ENCODE peak calls at places on chromosomes 13 and 19, in six cellular contexts. S is hepatocyte, Y is GM12864, Z is IMR-90, N is aorta, R is fibroblast of pulmonary artery. T is an unnamed sample.

GRCh38 chr19:58154679-58155648 is 4.4 kb upstream of the ZNF329 start:
- DNase-seq in S (peak), Y (peak), Z (peak), N (peak), R (peak), T (peak)

GRCh38 chr19:46848389-46848788 is 2.3 kb downstream of the AP2S1 start:
- DNase-seq in S (no peak), Y (no peak), Z (no peak), N (no peak), R (no peak), T (no peak)

GRCh38 chr19:37519890-37520289 is 13.2 kb downstream of the ZNF793 start:
- DNase-seq in S (peak), Y (no peak), Z (peak), N (no peak), R (peak), T (no peak)

GRCh38 chr13:100019780-100020356 is 38.3 kb downstream of the ZIC2 start:
- DNase-seq in S (no peak), Y (no peak), Z (no peak), N (no peak), R (no peak), T (no peak)

GRCh38 chr13:45092668-45093067 is 27.6 kb upstream of the GTF2F2 start:
- DNase-seq in S (no peak), Y (no peak), Z (no peak), N (no peak), R (no peak), T (no peak)

GRCh38 chr19:10580979-10581631 is 6.0 kb downstream of the AP1M2 start:
- DNase-seq in S (peak), Y (peak), Z (peak), N (peak), R (peak), T (peak)

GRCh38 chr19:39834287-39834841 is 402 bp upstream of the DYRK1B start:
- DNase-seq in S (no peak), Y (no peak), Z (no peak), N (no peak), R (no peak), T (no peak)

GRCh38 chr19:44807652-44808462 is 1.0 kb upstream of the BCAM start:
- DNase-seq in S (peak), Y (no peak), Z (peak), N (no peak), R (peak), T (no peak)

GRCh38 chr19:41917676-41918075 is 10.6 kb downstream of the ERFL start:
- DNase-seq in S (no peak), Y (no peak), Z (no peak), N (no peak), R (no peak), T (no peak)

GRCh38 chr13:30373727-30374126 is 48.6 kb upstream of the UBE2L5 start:
- DNase-seq in S (no peak), Y (peak), Z (no peak), N (no peak), R (no peak), T (peak)

GRCh38 chr13:28763887-28764286 is 45.1 kb upstream of the SLC46A3 start:
- DNase-seq in S (no peak), Y (no peak), Z (no peak), N (no peak), R (no peak), T (no peak)

GRCh38 chr13:59176775-59177174 is 987.0 kb downstream of the DIAPH3 start:
- DNase-seq in S (no peak), Y (no peak), Z (no peak), N (no peak), R (peak), T (no peak)

GRCh38 chr19:6108721-6109633 is 1.3 kb downstream of the RFX2 start:
- DNase-seq in S (peak), Y (no peak), Z (peak), N (peak), R (peak), T (no peak)

GRCh38 chr19:29188704-29189375 is 24.1 kb downstream of the UQCRFS1 start:
- DNase-seq in S (peak), Y (no peak), Z (peak), N (no peak), R (peak), T (no peak)

GRCh38 chr13:105365831-105366230 is 1169.6 kb downstream of the EFNB2 start:
- DNase-seq in S (no peak), Y (no peak), Z (no peak), N (no peak), R (no peak), T (no peak)

GRCh38 chr13:71645467-71645866 is 221.5 kb downstream of the DACH1 start:
- DNase-seq in S (no peak), Y (no peak), Z (no peak), N (no peak), R (no peak), T (no peak)

GRCh38 chr19:46186101-46186716 is 38.2 kb downstream of the IGFL2 start:
- DNase-seq in S (no peak), Y (no peak), Z (no peak), N (no peak), R (no peak), T (no peak)

GRCh38 chr13:24100152-24100551 is 60.4 kb upstream of the SPATA13 start:
- DNase-seq in S (no peak), Y (no peak), Z (no peak), N (no peak), R (no peak), T (no peak)

GRCh38 chr13:98613591-98613990 is 36.7 kb upstream of the STK24 start:
- DNase-seq in S (no peak), Y (no peak), Z (no peak), N (no peak), R (no peak), T (no peak)

GRCh38 chr19:10093295-10094186 is 7.4 kb downstream of the SHFL start:
- DNase-seq in S (no peak), Y (no peak), Z (no peak), N (no peak), R (no peak), T (no peak)

GRCh38 chr13:108734676-108735075 is 105.3 kb downstream of the MYO16 start:
- DNase-seq in S (peak), Y (no peak), Z (no peak), N (no peak), R (no peak), T (no peak)

GRCh38 chr13:30832377-30832776 is 73.7 kb upstream of the MEDAG start:
- DNase-seq in S (no peak), Y (no peak), Z (no peak), N (no peak), R (no peak), T (no peak)

GRCh38 chr13:31767175-31767900 is 28.0 kb downstream of the RXFP2 start:
- DNase-seq in S (no peak), Y (no peak), Z (peak), N (no peak), R (peak), T (no peak)

GRCh38 chr19:42129399-42130253 is 2.6 kb downstream of the POU2F2 start:
- DNase-seq in S (no peak), Y (peak), Z (peak), N (no peak), R (peak), T (no peak)

GRCh38 chr19:38664503-38665211 is 17.2 kb downstream of the ACTN4 start:
- DNase-seq in S (no peak), Y (no peak), Z (no peak), N (no peak), R (no peak), T (no peak)

DNA sequence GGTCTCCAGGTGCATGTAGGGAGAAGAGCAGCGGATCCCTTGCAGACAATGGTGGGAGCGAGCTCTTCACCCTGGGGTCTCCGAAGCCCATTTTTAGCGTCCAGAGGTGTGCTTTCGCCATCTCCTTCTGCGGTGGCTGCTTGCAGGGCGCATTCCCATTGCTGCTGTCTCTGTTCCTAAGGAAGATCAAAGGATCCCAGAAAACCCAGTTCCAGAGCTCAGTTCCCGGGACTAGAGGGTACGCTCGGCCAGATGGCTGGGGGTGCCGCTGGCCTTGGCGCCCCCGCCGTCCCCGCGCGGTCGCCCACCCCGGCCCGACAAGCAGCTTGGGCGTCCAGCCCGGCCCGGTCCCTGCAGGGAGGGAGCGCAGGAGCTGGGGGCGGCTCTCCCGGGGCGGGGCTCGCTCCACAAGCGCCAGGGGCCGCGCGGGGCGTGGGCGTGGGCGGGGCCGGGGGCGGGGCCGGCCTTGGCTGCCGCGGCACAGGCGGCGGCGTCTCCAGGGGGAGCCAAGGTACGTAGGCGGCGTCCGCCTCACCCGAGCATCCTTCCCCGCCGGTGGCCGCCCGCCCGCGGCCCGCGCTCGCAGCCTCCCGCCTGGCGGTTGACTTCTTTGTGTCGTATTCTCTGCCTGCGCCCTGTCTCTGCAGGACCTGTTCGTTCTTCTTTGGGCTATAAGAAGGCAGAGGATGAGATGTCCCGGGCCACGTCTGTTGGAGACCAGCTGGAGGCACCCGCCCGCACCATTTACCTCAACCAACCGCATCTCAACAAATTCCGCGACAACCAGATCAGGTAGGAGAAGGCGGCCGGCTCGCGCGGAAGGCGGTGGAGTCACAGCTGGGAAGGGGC is 96.8 kb downstream of the ATP8A2 start:
- DNase-seq in S (peak), Y (no peak), Z (no peak), N (no peak), R (no peak), T (no peak)
- H3K4me3 ChIP-seq in S (peak), Y (no peak), Z (no peak), N (no peak), R (no peak), T (no peak)

DNA sequence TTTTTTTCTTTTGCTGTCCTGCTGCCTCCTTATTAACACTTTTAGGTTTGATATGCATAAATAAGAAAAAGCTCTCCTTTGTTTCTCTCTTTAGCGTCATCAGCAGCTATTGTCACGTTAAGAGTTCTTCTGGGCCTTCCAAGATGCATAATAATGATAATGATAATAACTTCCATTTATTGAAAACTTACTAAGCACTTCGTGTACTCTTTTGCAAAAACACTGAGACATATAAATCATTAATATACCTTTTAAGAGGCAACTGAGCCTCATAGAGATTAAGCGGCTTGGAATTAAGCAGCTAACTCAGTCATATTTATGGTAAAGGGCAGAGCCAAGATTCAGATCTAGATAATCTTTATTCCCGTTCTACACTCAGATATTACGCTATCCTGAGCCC is 1105.1 kb downstream of the OLFM4 start:
- DNase-seq in S (no peak), Y (no peak), Z (no peak), N (no peak), R (no peak), T (no peak)
- H3K4me3 ChIP-seq in S (no peak), Y (no peak), Z (no peak), N (no peak), R (no peak), T (no peak)

GRCh38 chr19:3375221-3376088 is 9.1 kb downstream of the NFIC start:
- DNase-seq in S (no peak), Y (no peak), Z (peak), N (peak), R (peak), T (no peak)
- H3K4me3 ChIP-seq in S (no peak), Y (no peak), Z (no peak), N (no peak), R (peak), T (no peak)

DNA sequence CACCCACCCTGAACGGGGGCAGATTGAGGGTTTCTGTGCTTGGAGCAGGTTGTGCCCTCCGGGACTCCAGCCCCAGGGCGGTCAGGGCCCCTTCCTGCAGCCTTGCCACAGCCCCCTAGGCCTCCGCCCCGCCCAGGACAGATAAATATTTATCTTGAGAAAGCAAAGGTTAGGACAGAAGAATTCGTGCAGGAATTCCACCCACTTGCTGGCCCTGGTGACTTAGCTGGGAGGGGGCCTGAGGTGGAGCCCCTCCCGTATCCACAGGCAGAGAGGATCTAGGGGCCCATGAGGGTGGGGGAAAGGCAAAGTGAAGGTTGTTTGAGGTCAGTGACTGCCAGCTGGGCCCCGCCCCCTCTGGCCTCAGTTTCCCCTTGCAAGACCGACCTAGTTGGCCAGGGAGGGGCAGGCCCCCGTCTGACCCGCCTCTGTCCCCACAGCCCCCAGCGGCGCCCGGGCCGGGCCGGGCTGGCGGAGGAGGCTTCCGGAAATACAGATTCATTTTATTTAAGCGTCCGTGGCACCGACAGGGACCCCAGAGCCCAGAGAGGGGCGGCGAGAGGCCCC is 5.2 kb downstream of the MIDN start:
- DNase-seq in S (peak), Y (no peak), Z (peak), N (no peak), R (no peak), T (no peak)
- H3K4me3 ChIP-seq in S (no peak), Y (peak), Z (peak), N (no peak), R (peak), T (peak)

DNA sequence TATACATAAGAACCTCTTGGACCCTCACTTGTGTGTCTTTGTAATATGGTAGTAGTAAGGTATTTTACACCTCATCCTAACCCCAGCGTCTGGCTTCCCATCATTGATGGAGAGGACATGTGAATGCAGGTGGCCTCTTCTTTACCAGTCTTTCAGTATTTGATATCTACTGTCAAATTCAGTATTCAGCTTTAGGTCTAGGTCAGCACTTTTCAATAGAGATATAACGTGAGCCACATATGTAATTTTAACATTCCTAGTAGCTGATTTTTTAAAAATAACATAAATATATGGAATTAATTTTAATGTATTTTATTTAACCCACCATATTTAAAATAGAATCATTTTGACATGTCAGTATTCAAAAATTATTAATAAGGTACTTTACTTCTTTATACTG is 2.9 kb downstream of the RAP2A start:
- DNase-seq in S (no peak), Y (no peak), Z (no peak), N (no peak), R (no peak), T (no peak)
- H3K4me3 ChIP-seq in S (no peak), Y (no peak), Z (no peak), N (no peak), R (peak), T (peak)

GRCh38 chr13:113544071-113544891 is 40.3 kb upstream of the TFDP1 start:
- DNase-seq in S (peak), Y (no peak), Z (no peak), N (peak), R (no peak), T (no peak)

GRCh38 chr13:113546571-113547247 is 37.8 kb upstream of the TFDP1 start:
- DNase-seq in S (no peak), Y (no peak), Z (peak), N (peak), R (no peak), T (no peak)

GRCh38 chr13:113544896-113545295 is 39.7 kb upstream of the TFDP1 start:
- DNase-seq in S (no peak), Y (no peak), Z (no peak), N (peak), R (no peak), T (no peak)

GRCh38 chr13:113545931-113546516 is 38.5 kb upstream of the TFDP1 start:
- DNase-seq in S (no peak), Y (no peak), Z (no peak), N (peak), R (no peak), T (no peak)

DNA sequence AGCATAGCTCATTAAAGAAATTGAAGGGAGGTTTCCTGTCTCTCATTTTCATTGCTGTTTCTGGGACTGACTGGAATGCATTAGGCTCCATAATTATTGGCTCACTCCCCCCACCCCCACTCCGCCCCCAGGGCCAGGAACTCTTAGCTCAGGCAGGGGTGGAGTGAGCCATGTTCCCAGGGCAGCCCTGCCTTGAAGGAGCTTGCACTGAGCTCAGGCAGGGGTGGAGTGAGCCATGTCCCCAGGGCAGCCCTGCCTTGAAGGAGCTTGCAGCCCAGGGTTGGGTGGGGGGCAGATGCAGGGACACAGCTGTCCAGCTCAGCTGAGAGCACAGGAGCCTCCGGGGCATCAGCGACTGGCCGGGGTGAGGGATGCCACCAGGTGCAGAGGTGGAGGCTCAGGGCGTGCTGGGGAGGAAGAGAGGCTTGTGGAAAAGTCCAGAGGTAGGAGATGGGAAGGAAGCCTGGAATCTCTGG is 39.1 kb upstream of the TFDP1 start:
- DNase-seq in S (no peak), Y (no peak), Z (peak), N (peak), R (no peak), T (no peak)
- H3K4me3 ChIP-seq in S (no peak), Y (no peak), Z (no peak), N (no peak), R (no peak), T (no peak)

GRCh38 chr19:1905863-1906375 is 720 bp downstream of the ADAT3 start:
- DNase-seq in S (no peak), Y (no peak), Z (no peak), N (no peak), R (no peak), T (no peak)

GRCh38 chr19:1908364-1908678 is 3.1 kb downstream of the ADAT3 start:
- DNase-seq in S (no peak), Y (no peak), Z (no peak), N (no peak), R (no peak), T (no peak)

GRCh38 chr19:1905071-1905862 is at the start of the genes ADAT3 and SCAMP4:
- DNase-seq in S (peak), Y (peak), Z (peak), N (peak), R (peak), T (peak)

GRCh38 chr19:1907563-1908363 is 2.6 kb downstream of the ADAT3 start:
- DNase-seq in S (peak), Y (no peak), Z (no peak), N (no peak), R (no peak), T (no peak)

GRCh38 chr19:1906985-1907562 is 1.9 kb downstream of the ADAT3 start:
- DNase-seq in S (no peak), Y (no peak), Z (no peak), N (no peak), R (no peak), T (no peak)
- H3K4me3 ChIP-seq in S (no peak), Y (no peak), Z (no peak), N (no peak), R (no peak), T (no peak)

GRCh38 chr13:46595136-46595917 is 42.4 kb downstream of the LRCH1 start:
- DNase-seq in S (no peak), Y (no peak), Z (peak), N (no peak), R (peak), T (no peak)
- H3K4me3 ChIP-seq in S (no peak), Y (no peak), Z (no peak), N (no peak), R (no peak), T (no peak)

GRCh38 chr13:35888327-35888940 is 242.7 kb downstream of the DCLK1 start:
- DNase-seq in S (peak), Y (no peak), Z (peak), N (no peak), R (peak), T (no peak)
- H3K4me3 ChIP-seq in S (no peak), Y (no peak), Z (no peak), N (no peak), R (no peak), T (no peak)